ENCODE peak calls at places on chromosomes 6 and 20, in ten cellular contexts. T is HFF-Myc, V is keratinocyte, M is adrenal gland, W is LNCaP clone FGC, E is HEK293T, A is naive B cell, N is head of caudate nucleus, S is M059J, O is GM12892. J is an unnamed sample.

GRCh38 chr6:14921878-14922277 is 324.0 kb upstream of the JARID2 start:
- DNase-seq in T (no peak), V (no peak), M (peak; percentile 64), W (no peak), E (no peak), A (no peak), N (no peak), S (peak; percentile 49), O (no peak), J (no peak)

GRCh38 chr6:75201901-75202672 is 3.8 kb downstream of the COL12A1 start:
- DNase-seq in T (no peak), V (no peak), M (no peak), W (no peak), E (no peak), A (no peak), N (no peak), S (peak; percentile 84), O (peak; percentile 19), J (no peak)

GRCh38 chr20:34368547-34368946 is 5.5 kb downstream of the ITCH start:
- DNase-seq in T (no peak), V (no peak), M (peak; percentile 50), W (no peak), E (no peak), A (no peak), N (no peak), S (no peak), O (no peak), J (no peak)

GRCh38 chr6:169722362-169723199 is 1.7 kb downstream of the PHF10 start:
- DNase-seq in T (no peak), V (no peak), M (peak; percentile 75), W (peak; percentile 22), E (peak; percentile 39), A (peak; percentile 41), N (peak; percentile 38), S (peak; percentile 89), O (no peak), J (peak; percentile 68)

GRCh38 chr6:135145509-135145865 is 35.6 kb upstream of the MYB start:
- DNase-seq in T (no peak), V (no peak), M (no peak), W (no peak), E (no peak), A (peak; percentile 9), N (no peak), S (peak; percentile 43), O (no peak), J (no peak)

GRCh38 chr6:133377219-133377618 is 136.1 kb downstream of the EYA4 start:
- DNase-seq in T (no peak), V (no peak), M (no peak), W (no peak), E (no peak), A (no peak), N (no peak), S (no peak), O (no peak), J (no peak)

GRCh38 chr20:31945790-31946189 is 6.1 kb downstream of the PDRG1 start:
- DNase-seq in T (no peak), V (no peak), M (no peak), W (no peak), E (no peak), A (no peak), N (no peak), S (no peak), O (no peak), J (no peak)

GRCh38 chr6:125647391-125647790 is 102.0 kb upstream of the HEY2 start:
- DNase-seq in T (no peak), V (no peak), M (no peak), W (no peak), E (no peak), A (no peak), N (no peak), S (no peak), O (no peak), J (no peak)

GRCh38 chr6:56024931-56025330 is 149.5 kb upstream of the BMP5 start:
- DNase-seq in T (no peak), V (no peak), M (no peak), W (no peak), E (no peak), A (no peak), N (no peak), S (no peak), O (no peak), J (no peak)

GRCh38 chr6:17156966-17157365 is 55.1 kb downstream of the STMND1 start:
- DNase-seq in T (no peak), V (no peak), M (no peak), W (no peak), E (no peak), A (no peak), N (no peak), S (no peak), O (no peak), J (no peak)

GRCh38 chr20:36298061-36298460 is 8.1 kb upstream of the DLGAP4 start:
- DNase-seq in T (no peak), V (no peak), M (no peak), W (no peak), E (no peak), A (no peak), N (no peak), S (no peak), O (no peak), J (no peak)

GRCh38 chr6:36136034-36136433 is 5.7 kb downstream of the MAPK13 start:
- DNase-seq in T (no peak), V (no peak), M (no peak), W (no peak), E (no peak), A (no peak), N (no peak), S (no peak), O (no peak), J (no peak)

GRCh38 chr20:12847862-12848261 is 160.9 kb upstream of the SPTLC3 start:
- DNase-seq in T (no peak), V (no peak), M (no peak), W (no peak), E (no peak), A (no peak), N (no peak), S (peak; percentile 16), O (no peak), J (no peak)

GRCh38 chr6:15769471-15770088 is 106.8 kb upstream of the DTNBP1 start:
- DNase-seq in T (no peak), V (no peak), M (no peak), W (no peak), E (no peak), A (no peak), N (no peak), S (peak; percentile 46), O (no peak), J (no peak)